ENCODE peak calls at places on chromosomes 12 and 14, in nine cellular contexts. One of them, this sample, is unnamed.

GRCh38 chr12:83018063-83018462 is 331.4 kb downstream of the TMTC2 start:
- DNase-seq in NCI-H774: no peak
- DNase-seq in stimulated activated CD4-positive, alpha-beta T cell treated with anti-CD3 and anti-CD28 coated beads, Interleukin-4, amount 100 ng/mL, for 1 hour: no peak
- DNase-seq in stimulated activated CD8-positive, alpha-beta memory T cell treated with anti-CD3 and anti-CD28 coated beads, Interleukin-4, amount 100 ng/mL, for 4 hours: no peak
- DNase-seq in left kidney: no peak
- DNase-seq in nephron progenitor cell: no peak
- DNase-seq in activated naive CD4-positive, alpha-beta T cell: no peak
- DNase-seq in HS-5: no peak
- DNase-seq in SK-MEL-5: no peak
- DNase-seq in this sample: no peak

GRCh38 chr12:119296535-119296934 is 38.0 kb upstream of the CCDC60 start:
- DNase-seq in NCI-H774: peak; percentile 36
- DNase-seq in stimulated activated CD4-positive, alpha-beta T cell treated with anti-CD3 and anti-CD28 coated beads, Interleukin-4, amount 100 ng/mL, for 1 hour: no peak
- DNase-seq in stimulated activated CD8-positive, alpha-beta memory T cell treated with anti-CD3 and anti-CD28 coated beads, Interleukin-4, amount 100 ng/mL, for 4 hours: no peak
- DNase-seq in left kidney: no peak
- DNase-seq in nephron progenitor cell: no peak
- DNase-seq in activated naive CD4-positive, alpha-beta T cell: no peak
- DNase-seq in HS-5: no peak
- DNase-seq in SK-MEL-5: no peak
- DNase-seq in this sample: no peak

GRCh38 chr12:242496-242895 is 20.1 kb downstream of the SLC6A13 start:
- DNase-seq in NCI-H774: no peak
- DNase-seq in stimulated activated CD4-positive, alpha-beta T cell treated with anti-CD3 and anti-CD28 coated beads, Interleukin-4, amount 100 ng/mL, for 1 hour: no peak
- DNase-seq in stimulated activated CD8-positive, alpha-beta memory T cell treated with anti-CD3 and anti-CD28 coated beads, Interleukin-4, amount 100 ng/mL, for 4 hours: no peak
- DNase-seq in left kidney: no peak
- DNase-seq in nephron progenitor cell: no peak
- DNase-seq in activated naive CD4-positive, alpha-beta T cell: no peak
- DNase-seq in HS-5: no peak
- DNase-seq in SK-MEL-5: no peak
- DNase-seq in this sample: no peak

GRCh38 chr12:63276537-63277365 is 125.8 kb upstream of the AVPR1A start:
- DNase-seq in NCI-H774: peak; percentile 54
- DNase-seq in stimulated activated CD4-positive, alpha-beta T cell treated with anti-CD3 and anti-CD28 coated beads, Interleukin-4, amount 100 ng/mL, for 1 hour: no peak
- DNase-seq in stimulated activated CD8-positive, alpha-beta memory T cell treated with anti-CD3 and anti-CD28 coated beads, Interleukin-4, amount 100 ng/mL, for 4 hours: no peak
- DNase-seq in left kidney: peak; percentile 76
- DNase-seq in nephron progenitor cell: peak; percentile 52
- DNase-seq in activated naive CD4-positive, alpha-beta T cell: no peak
- DNase-seq in HS-5: no peak
- DNase-seq in SK-MEL-5: peak; percentile 72
- DNase-seq in this sample: peak; percentile 43

GRCh38 chr12:6552140-6552551 is 3.7 kb downstream of the IFFO1 start:
- DNase-seq in NCI-H774: no peak
- DNase-seq in stimulated activated CD4-positive, alpha-beta T cell treated with anti-CD3 and anti-CD28 coated beads, Interleukin-4, amount 100 ng/mL, for 1 hour: no peak
- DNase-seq in stimulated activated CD8-positive, alpha-beta memory T cell treated with anti-CD3 and anti-CD28 coated beads, Interleukin-4, amount 100 ng/mL, for 4 hours: no peak
- DNase-seq in left kidney: no peak
- DNase-seq in nephron progenitor cell: no peak
- DNase-seq in activated naive CD4-positive, alpha-beta T cell: no peak
- DNase-seq in HS-5: no peak
- DNase-seq in SK-MEL-5: no peak
- DNase-seq in this sample: no peak

GRCh38 chr14:61296151-61296550 is 15.0 kb upstream of the TMEM30B start:
- DNase-seq in NCI-H774: no peak
- DNase-seq in stimulated activated CD4-positive, alpha-beta T cell treated with anti-CD3 and anti-CD28 coated beads, Interleukin-4, amount 100 ng/mL, for 1 hour: no peak
- DNase-seq in stimulated activated CD8-positive, alpha-beta memory T cell treated with anti-CD3 and anti-CD28 coated beads, Interleukin-4, amount 100 ng/mL, for 4 hours: no peak
- DNase-seq in left kidney: no peak
- DNase-seq in nephron progenitor cell: no peak
- DNase-seq in activated naive CD4-positive, alpha-beta T cell: no peak
- DNase-seq in HS-5: no peak
- DNase-seq in SK-MEL-5: no peak
- DNase-seq in this sample: no peak

GRCh38 chr12:91388573-91388972 is 206.0 kb upstream of the DCN start:
- DNase-seq in NCI-H774: no peak
- DNase-seq in stimulated activated CD4-positive, alpha-beta T cell treated with anti-CD3 and anti-CD28 coated beads, Interleukin-4, amount 100 ng/mL, for 1 hour: no peak
- DNase-seq in stimulated activated CD8-positive, alpha-beta memory T cell treated with anti-CD3 and anti-CD28 coated beads, Interleukin-4, amount 100 ng/mL, for 4 hours: no peak
- DNase-seq in left kidney: peak; percentile 87
- DNase-seq in nephron progenitor cell: no peak
- DNase-seq in activated naive CD4-positive, alpha-beta T cell: no peak
- DNase-seq in HS-5: no peak
- DNase-seq in SK-MEL-5: no peak
- DNase-seq in this sample: no peak

GRCh38 chr14:90642239-90642717 is 174.0 kb downstream of the TTC7B start:
- DNase-seq in NCI-H774: no peak
- DNase-seq in stimulated activated CD4-positive, alpha-beta T cell treated with anti-CD3 and anti-CD28 coated beads, Interleukin-4, amount 100 ng/mL, for 1 hour: no peak
- DNase-seq in stimulated activated CD8-positive, alpha-beta memory T cell treated with anti-CD3 and anti-CD28 coated beads, Interleukin-4, amount 100 ng/mL, for 4 hours: no peak
- DNase-seq in left kidney: peak; percentile 66
- DNase-seq in nephron progenitor cell: no peak
- DNase-seq in activated naive CD4-positive, alpha-beta T cell: no peak
- DNase-seq in HS-5: no peak
- DNase-seq in SK-MEL-5: peak; percentile 35
- DNase-seq in this sample: no peak

GRCh38 chr12:93908846-93909592 is 231.8 kb downstream of the CRADD start:
- DNase-seq in NCI-H774: peak; percentile 54
- DNase-seq in stimulated activated CD4-positive, alpha-beta T cell treated with anti-CD3 and anti-CD28 coated beads, Interleukin-4, amount 100 ng/mL, for 1 hour: no peak
- DNase-seq in stimulated activated CD8-positive, alpha-beta memory T cell treated with anti-CD3 and anti-CD28 coated beads, Interleukin-4, amount 100 ng/mL, for 4 hours: no peak
- DNase-seq in left kidney: no peak
- DNase-seq in nephron progenitor cell: no peak
- DNase-seq in activated naive CD4-positive, alpha-beta T cell: no peak
- DNase-seq in HS-5: peak; percentile 39
- DNase-seq in SK-MEL-5: peak; percentile 76
- DNase-seq in this sample: no peak

This sample was measured in HEK293T.